ENCODE peak calls at places on chromosomes 1 and 21, in five cellular contexts. P is fibroblast of mammary gland, J is AG04450, I is astrocyte, K is HFF-Myc. D is an unnamed sample.

GRCh38 chr1:183992424-183992823 is 45.1 kb downstream of the COLGALT2 start:
- DNase-seq in J (no peak), K (no peak), P (no peak), I (no peak), D (no peak)

GRCh38 chr1:199751962-199752687 is 275.4 kb upstream of the NR5A2 start:
- DNase-seq in K (no peak), J (no peak), I (no peak), P (no peak), D (no peak)

GRCh38 chr21:42557420-42557819 is 43.8 kb downstream of the SLC37A1 start:
- DNase-seq in J (no peak), P (no peak), I (no peak), K (no peak), D (no peak)

GRCh38 chr21:31203371-31204054 is 140.5 kb downstream of the TIAM1 start:
- DNase-seq in P (peak; percentile 74), J (no peak), K (no peak), I (peak; percentile 45), D (peak; percentile 39)

GRCh38 chr1:190436615-190437014 is 41.0 kb downstream of the BRINP3 start:
- DNase-seq in I (peak; percentile 17), P (peak; percentile 7), K (peak; percentile 9), J (peak; percentile 30), D (peak; percentile 61)

GRCh38 chr1:106185089-106185488 is 871.4 kb upstream of the PRMT6 start:
- DNase-seq in P (no peak), J (no peak), K (no peak), I (no peak), D (no peak)

GRCh38 chr1:72177711-72178110 is 104.6 kb downstream of the NEGR1 start:
- DNase-seq in K (no peak), P (peak; percentile 55), I (peak; percentile 15), J (no peak), D (peak; percentile 11)

GRCh38 chr1:22576617-22577016 is 13.3 kb downstream of the EPHA8 start:
- DNase-seq in I (no peak), K (no peak), P (no peak), J (no peak), D (no peak)

GRCh38 chr1:87800006-87800405 is 471.3 kb downstream of the LMO4 start:
- DNase-seq in P (no peak), I (peak; percentile 20), J (no peak), K (no peak), D (peak; percentile 15)

GRCh38 chr1:107687846-107688753 is 276.9 kb downstream of the VAV3 start:
- DNase-seq in K (no peak), J (no peak), P (peak; percentile 34), I (peak; percentile 57), D (peak; percentile 1)

GRCh38 chr1:42479621-42480020 is 16.5 kb downstream of the CCDC30 start:
- DNase-seq in P (peak; percentile 51), J (no peak), K (no peak), I (peak; percentile 20), D (peak; percentile 8)

GRCh38 chr1:39293375-39294070 is 89.0 kb downstream of the MACF1 start:
- DNase-seq in K (no peak), I (peak; percentile 64), J (no peak), P (no peak), D (peak; percentile 48)

GRCh38 chr1:54153548-54154439 is 994 bp upstream of the CDCP2 start:
- DNase-seq in K (peak; percentile 12), P (peak; percentile 74), J (peak; percentile 21), I (peak; percentile 50), D (peak; percentile 81)

GRCh38 chr1:15007842-15008241 is 145.7 kb upstream of the TMEM51 start:
- DNase-seq in I (no peak), P (no peak), J (no peak), K (no peak), D (peak; percentile 27)

GRCh38 chr1:245045087-245045881 is 109.5 kb upstream of the KIF26B start:
- DNase-seq in I (peak; percentile 17), K (no peak), J (no peak), P (peak; percentile 42), D (peak; percentile 42)

GRCh38 chr1:115184951-115185331 is 95.6 kb upstream of the TSPAN2 start:
- DNase-seq in K (no peak), J (no peak), P (peak; percentile 87), I (peak; percentile 71), D (no peak)

GRCh38 chr1:46714976-46715375 is 3.9 kb downstream of the EFCAB14 start:
- DNase-seq in I (no peak), K (no peak), P (no peak), J (no peak), D (no peak)

GRCh38 chr1:206469933-206470691 is at the start of gene IKBKE:
- DNase-seq in K (no peak), J (peak; percentile 42), P (peak; percentile 69), I (peak; percentile 58), D (peak; percentile 77)

GRCh38 chr1:180482425-180483275 is 19.7 kb downstream of the ACBD6 start:
- DNase-seq in I (peak; percentile 20), K (no peak), P (peak; percentile 67), J (no peak), D (peak; percentile 75)

GRCh38 chr1:201254625-201255469 is 28.5 kb upstream of the PKP1 start:
- DNase-seq in K (no peak), J (no peak), P (peak; percentile 29), I (no peak), D (peak; percentile 41)

GRCh38 chr1:112665857-112666256 is 8.6 kb upstream of the MOV10 start:
- DNase-seq in J (no peak), P (no peak), I (no peak), K (no peak), D (no peak)

GRCh38 chr21:36703626-36704280 is 4.8 kb downstream of the SIM2 start:
- DNase-seq in P (no peak), J (no peak), I (no peak), K (no peak), D (no peak)

GRCh38 chr1:20663365-20663764 is 2.2 kb upstream of the DDOST start:
- DNase-seq in K (no peak), J (no peak), I (no peak), P (no peak), D (no peak)

GRCh38 chr1:25797939-25798338 is 2.1 kb upstream of the SELENON start:
- DNase-seq in I (no peak), J (no peak), K (no peak), P (peak; percentile 32), D (peak; percentile 32)

GRCh38 chr1:12314328-12314903 is 84.6 kb downstream of the VPS13D start:
- DNase-seq in I (peak; percentile 27), K (no peak), J (no peak), P (peak; percentile 43), D (peak; percentile 48)

GRCh38 chr1:91381844-91382243 is 22.8 kb downstream of the HFM1 start:
- DNase-seq in I (no peak), K (no peak), J (no peak), P (no peak), D (no peak)

GRCh38 chr1:3663999-3664699 is 11.8 kb downstream of the TP73 start:
- DNase-seq in I (no peak), K (no peak), J (no peak), P (no peak), D (no peak)

GRCh38 chr1:7680791-7681165 is 90.3 kb upstream of the VAMP3 start:
- DNase-seq in K (no peak), J (no peak), I (no peak), P (no peak), D (no peak)

GRCh38 chr1:87061742-87062156 is 147.3 kb downstream of the HS2ST1 start:
- DNase-seq in I (peak; percentile 68), P (peak; percentile 94), J (peak; percentile 36), K (peak; percentile 39), D (peak; percentile 38)

GRCh38 chr1:198788561-198789064 is 149.8 kb downstream of the PTPRC start:
- DNase-seq in P (peak; percentile 18), J (no peak), I (no peak), K (no peak), D (peak; percentile 68)

GRCh38 chr1:180415985-180416633 is 86.3 kb downstream of the ACBD6 start:
- DNase-seq in I (peak; percentile 25), J (no peak), K (no peak), P (peak; percentile 58), D (peak; percentile 75)

GRCh38 chr1:41695118-41695517 is 210.6 kb upstream of the EDN2 start:
- DNase-seq in P (no peak), K (no peak), I (no peak), J (no peak), D (no peak)

GRCh38 chr1:110477445-110477957 is 26.6 kb downstream of the PROK1 start:
- DNase-seq in P (no peak), I (no peak), J (no peak), K (no peak), D (no peak)
- TF ChIP-seq CTCF in P (no peak), I (no peak), J (no peak), K (peak; percentile 6), D (peak; percentile 25)

GRCh38 chr1:2189459-2190425 is 4.8 kb downstream of the FAAP20 start:
- DNase-seq in J (peak; percentile 90), I (peak; percentile 94), K (no peak), P (peak; percentile 91), D (peak; percentile 98)

GRCh38 chr1:2192031-2192995 is 2.3 kb downstream of the FAAP20 start:
- DNase-seq in P (peak; percentile 77), J (no peak), I (peak; percentile 85), K (no peak), D (peak; percentile 81)

GRCh38 chr1:2187619-2188018 is 7.0 kb downstream of the FAAP20 start:
- DNase-seq in I (no peak), K (no peak), J (no peak), P (no peak), D (no peak)

GRCh38 chr1:2188336-2188735 is 6.2 kb downstream of the FAAP20 start:
- DNase-seq in J (no peak), P (no peak), K (no peak), I (no peak), D (no peak)

GRCh38 chr1:2190491-2190976 is 4.0 kb downstream of the FAAP20 start:
- DNase-seq in P (peak; percentile 19), I (no peak), K (no peak), J (no peak), D (no peak)
- H3K4me3 ChIP-seq in P (peak overlapping the region; percentile 48), I (peak overlapping the region; percentile 49), K (peak overlapping the region; percentile 42), J (peak overlapping the region; percentile 64), D (peak overlapping the region; percentile 60)

GRCh38 chr1:9263984-9264929 is 28.4 kb upstream of the SPSB1 start:
- DNase-seq in J (no peak), K (no peak), P (no peak), I (no peak), D (no peak)
- TF ChIP-seq CTCF in J (no peak), K (no peak), P (no peak), I (no peak), D (no peak)

DNA sequence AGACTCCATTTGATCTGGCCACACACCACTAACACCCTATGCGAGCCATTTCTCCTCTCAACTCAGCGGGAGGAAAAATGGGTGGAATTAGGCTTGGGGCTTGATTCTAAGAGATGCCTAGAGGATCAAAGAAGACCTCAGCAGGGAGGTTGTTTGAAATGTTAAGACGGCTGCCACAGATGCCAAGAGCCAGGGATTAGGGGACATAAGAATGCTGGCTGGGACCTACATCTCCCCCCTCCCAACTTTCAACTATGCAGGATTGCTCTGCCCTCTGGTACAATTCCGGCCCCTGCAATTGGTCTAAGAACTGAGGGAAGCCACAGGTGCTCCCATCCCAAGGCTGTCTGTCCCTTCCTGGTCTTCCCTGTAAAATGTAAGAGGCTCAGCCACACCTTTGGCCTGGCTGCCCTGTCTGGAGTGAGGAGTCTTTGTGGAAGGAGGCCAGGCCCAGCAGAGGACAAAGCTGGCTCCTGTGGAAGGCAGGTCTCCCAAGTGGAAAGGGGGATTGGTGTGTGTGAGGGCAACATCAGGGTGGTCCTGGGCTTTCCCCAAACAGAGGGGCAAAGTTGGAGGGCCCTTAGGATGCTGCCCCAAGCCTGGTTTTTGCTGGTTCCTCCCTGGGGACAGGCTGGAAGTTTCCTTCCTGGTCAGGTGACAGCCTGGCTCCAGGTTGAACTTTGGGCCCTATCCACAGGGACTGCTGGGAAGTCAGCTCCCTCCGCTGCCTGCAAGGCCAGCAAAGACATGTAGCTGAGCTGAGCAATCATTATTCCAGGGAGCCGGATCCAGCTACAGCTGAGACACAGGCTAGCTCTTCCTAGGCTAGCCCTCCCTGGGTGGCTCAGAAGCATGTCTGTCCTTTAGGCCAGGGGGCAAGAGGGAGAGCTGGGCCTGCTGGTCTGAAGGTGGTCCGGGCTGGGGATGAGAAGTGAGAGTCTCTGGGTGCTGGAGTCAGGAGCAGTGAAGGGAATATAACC is 34.5 kb upstream of the SYNC start:
- DNase-seq in J (no peak), I (no peak), P (no peak), K (no peak), D (no peak)
- H3K4me3 ChIP-seq in J (no peak overlapping the region), I (no peak overlapping the region), P (no peak overlapping the region), K (no peak overlapping the region), D (no peak overlapping the region)